ENCODE peak calls at places on chromosomes 2 and 18, in five cellular contexts. One of them, this sample, is unnamed.

GRCh38 chr2:69082430-69082997 is 69.5 kb downstream of the ANTXR1 start:
- DNase-seq in HepG2: peak
- DNase-seq in K562: no peak
- DNase-seq in HCT116: no peak
- DNase-seq in SK-N-SH: no peak
- DNase-seq in this sample: peak

GRCh38 chr2:71082402-71083252 is 14.2 kb downstream of the NAGK start:
- DNase-seq in HepG2: no peak
- DNase-seq in K562: no peak
- DNase-seq in HCT116: no peak
- DNase-seq in SK-N-SH: no peak
- DNase-seq in this sample: no peak

GRCh38 chr2:37829202-37829601 is 95.9 kb upstream of the RMDN2 start:
- DNase-seq in HepG2: no peak
- DNase-seq in K562: no peak
- DNase-seq in HCT116: no peak
- DNase-seq in SK-N-SH: no peak
- DNase-seq in this sample: no peak

GRCh38 chr2:85873679-85874078 is 15.1 kb downstream of the ST3GAL5 start:
- DNase-seq in HepG2: no peak
- DNase-seq in K562: peak
- DNase-seq in HCT116: no peak
- DNase-seq in SK-N-SH: peak
- DNase-seq in this sample: no peak

GRCh38 chr2:74502720-74503505 is 3.5 kb upstream of the LBX2 start:
- DNase-seq in HepG2: peak
- DNase-seq in K562: peak
- DNase-seq in HCT116: peak
- DNase-seq in SK-N-SH: peak
- DNase-seq in this sample: no peak

GRCh38 chr2:217941886-217942728 is 60.7 kb downstream of the TNS1 start:
- DNase-seq in HepG2: no peak
- DNase-seq in K562: no peak
- DNase-seq in HCT116: no peak
- DNase-seq in SK-N-SH: no peak
- DNase-seq in this sample: no peak

GRCh38 chr2:45951025-45951737 is 299.7 kb downstream of the PRKCE start:
- DNase-seq in HepG2: no peak
- DNase-seq in K562: no peak
- DNase-seq in HCT116: no peak
- DNase-seq in SK-N-SH: no peak
- DNase-seq in this sample: no peak

GRCh38 chr2:31694444-31694843 is 113.7 kb upstream of the SRD5A2 start:
- DNase-seq in HepG2: peak
- DNase-seq in K562: peak
- DNase-seq in HCT116: peak
- DNase-seq in SK-N-SH: peak
- DNase-seq in this sample: peak

GRCh38 chr2:163732718-163733117 is 3.1 kb downstream of the FIGN start:
- DNase-seq in HepG2: no peak
- DNase-seq in K562: no peak
- DNase-seq in HCT116: no peak
- DNase-seq in SK-N-SH: no peak
- DNase-seq in this sample: peak

GRCh38 chr2:109242654-109243331 is 113.8 kb downstream of the SH3RF3 start:
- DNase-seq in HepG2: no peak
- DNase-seq in K562: no peak
- DNase-seq in HCT116: no peak
- DNase-seq in SK-N-SH: no peak
- DNase-seq in this sample: no peak

GRCh38 chr2:169035887-169036286 is 4.8 kb upstream of the ABCB11 start:
- DNase-seq in HepG2: no peak
- DNase-seq in K562: no peak
- DNase-seq in HCT116: no peak
- DNase-seq in SK-N-SH: no peak
- DNase-seq in this sample: no peak

GRCh38 chr2:145593991-145594702 is 1074.2 kb upstream of the ZEB2 start:
- DNase-seq in HepG2: no peak
- DNase-seq in K562: peak
- DNase-seq in HCT116: no peak
- DNase-seq in SK-N-SH: no peak
- DNase-seq in this sample: peak

GRCh38 chr2:8234757-8235374 is 447.0 kb upstream of the ID2 start:
- DNase-seq in HepG2: no peak
- DNase-seq in K562: no peak
- DNase-seq in HCT116: no peak
- DNase-seq in SK-N-SH: no peak
- DNase-seq in this sample: no peak

GRCh38 chr2:233464531-233465240 is 101.9 kb downstream of the USP40 start:
- DNase-seq in HepG2: no peak
- DNase-seq in K562: no peak
- DNase-seq in HCT116: no peak
- DNase-seq in SK-N-SH: no peak
- DNase-seq in this sample: no peak

GRCh38 chr2:214127178-214127970 is 283.5 kb upstream of the VWC2L start:
- DNase-seq in HepG2: no peak
- DNase-seq in K562: no peak
- DNase-seq in HCT116: no peak
- DNase-seq in SK-N-SH: no peak
- DNase-seq in this sample: no peak

GRCh38 chr2:102337012-102337411 is 18.6 kb upstream of the IL18R1 start:
- DNase-seq in HepG2: no peak
- DNase-seq in K562: no peak
- DNase-seq in HCT116: no peak
- DNase-seq in SK-N-SH: no peak
- DNase-seq in this sample: no peak

GRCh38 chr2:216416571-216417307 is 4.5 kb downstream of the SMARCAL1 start:
- DNase-seq in HepG2: no peak
- DNase-seq in K562: peak
- DNase-seq in HCT116: no peak
- DNase-seq in SK-N-SH: no peak
- DNase-seq in this sample: no peak

GRCh38 chr18:45589559-45590041 is 25.7 kb upstream of the SLC14A2 start:
- DNase-seq in HepG2: no peak
- DNase-seq in K562: no peak
- DNase-seq in HCT116: no peak
- DNase-seq in SK-N-SH: peak
- DNase-seq in this sample: no peak

GRCh38 chr18:27785815-27786537 is 391.0 kb downstream of the CDH2 start:
- DNase-seq in HepG2: no peak
- DNase-seq in K562: no peak
- DNase-seq in HCT116: no peak
- DNase-seq in SK-N-SH: no peak
- DNase-seq in this sample: no peak

GRCh38 chr2:95076705-95077520 is 44.7 kb downstream of the MRPS5 start:
- DNase-seq in HepG2: peak
- DNase-seq in K562: peak
- DNase-seq in HCT116: peak
- DNase-seq in SK-N-SH: peak
- DNase-seq in this sample: peak

GRCh38 chr2:120577896-120578295 is 157.8 kb upstream of the GLI2 start:
- DNase-seq in HepG2: no peak
- DNase-seq in K562: no peak
- DNase-seq in HCT116: no peak
- DNase-seq in SK-N-SH: no peak
- DNase-seq in this sample: no peak

GRCh38 chr2:237295889-237296480 is 118.0 kb downstream of the COL6A3 start:
- DNase-seq in HepG2: no peak
- DNase-seq in K562: no peak
- DNase-seq in HCT116: no peak
- DNase-seq in SK-N-SH: no peak
- DNase-seq in this sample: no peak

GRCh38 chr2:141778315-141778835 is 352.4 kb downstream of the LRP1B start:
- DNase-seq in HepG2: no peak
- DNase-seq in K562: no peak
- DNase-seq in HCT116: no peak
- DNase-seq in SK-N-SH: no peak
- DNase-seq in this sample: no peak

GRCh38 chr2:46632349-46632748 is 153.0 kb downstream of the TMEM247 start:
- DNase-seq in HepG2: peak
- DNase-seq in K562: peak
- DNase-seq in HCT116: peak
- DNase-seq in SK-N-SH: peak
- DNase-seq in this sample: no peak

GRCh38 chr2:215022418-215022817 is 116.0 kb downstream of the ABCA12 start:
- DNase-seq in HepG2: no peak
- DNase-seq in K562: no peak
- DNase-seq in HCT116: no peak
- DNase-seq in SK-N-SH: no peak
- DNase-seq in this sample: no peak

GRCh38 chr18:28086530-28087172 is 90.3 kb downstream of the CDH2 start:
- DNase-seq in HepG2: peak
- DNase-seq in K562: no peak
- DNase-seq in HCT116: no peak
- DNase-seq in SK-N-SH: no peak
- DNase-seq in this sample: no peak

GRCh38 chr2:207135340-207135739 is 30.4 kb downstream of the KLF7 start:
- DNase-seq in HepG2: no peak
- DNase-seq in K562: no peak
- DNase-seq in HCT116: no peak
- DNase-seq in SK-N-SH: no peak
- DNase-seq in this sample: no peak

GRCh38 chr2:54979645-54980044 is 70.6 kb downstream of the RTN4 start:
- DNase-seq in HepG2: no peak
- DNase-seq in K562: no peak
- DNase-seq in HCT116: no peak
- DNase-seq in SK-N-SH: no peak
- DNase-seq in this sample: peak

GRCh38 chr2:103959174-103960125 is 894.5 kb upstream of the POU3F3 start:
- DNase-seq in HepG2: peak
- DNase-seq in K562: peak
- DNase-seq in HCT116: no peak
- DNase-seq in SK-N-SH: peak
- DNase-seq in this sample: peak

GRCh38 chr2:86747708-86748627 is 27.9 kb downstream of the RMND5A start:
- DNase-seq in HepG2: peak
- DNase-seq in K562: peak
- DNase-seq in HCT116: peak
- DNase-seq in SK-N-SH: no peak
- DNase-seq in this sample: peak

GRCh38 chr18:79404567-79404910 is 8.8 kb downstream of the NFATC1 start:
- DNase-seq in HepG2: no peak
- DNase-seq in K562: peak
- DNase-seq in HCT116: no peak
- DNase-seq in SK-N-SH: no peak
- DNase-seq in this sample: no peak

GRCh38 chr18:13612111-13612997 is 114.0 kb downstream of the FAM210A start:
- DNase-seq in HepG2: no peak
- DNase-seq in K562: no peak
- DNase-seq in HCT116: no peak
- DNase-seq in SK-N-SH: peak
- DNase-seq in this sample: no peak
- TF ChIP-seq JUND in HepG2: no peak
- TF ChIP-seq JUND in K562: no peak
- TF ChIP-seq JUND in HCT116: no peak
- TF ChIP-seq JUND in SK-N-SH: no peak
- TF ChIP-seq JUND in this sample: no peak

GRCh38 chr2:467543-467891 is 179.6 kb upstream of the ALKAL2 start:
- DNase-seq in HepG2: no peak
- DNase-seq in K562: no peak
- DNase-seq in HCT116: no peak
- DNase-seq in SK-N-SH: no peak
- DNase-seq in this sample: no peak

GRCh38 chr2:468631-469310 is 180.9 kb upstream of the ALKAL2 start:
- DNase-seq in HepG2: no peak
- DNase-seq in K562: no peak
- DNase-seq in HCT116: no peak
- DNase-seq in SK-N-SH: peak
- DNase-seq in this sample: no peak

GRCh38 chr2:467101-467500 is 179.2 kb upstream of the ALKAL2 start:
- DNase-seq in HepG2: no peak
- DNase-seq in K562: no peak
- DNase-seq in HCT116: no peak
- DNase-seq in SK-N-SH: peak
- DNase-seq in this sample: no peak

GRCh38 chr2:469521-469920 is 181.6 kb upstream of the ALKAL2 start:
- DNase-seq in HepG2: no peak
- DNase-seq in K562: no peak
- DNase-seq in HCT116: no peak
- DNase-seq in SK-N-SH: no peak
- DNase-seq in this sample: no peak

GRCh38 chr2:467892-468630 is 180.2 kb upstream of the ALKAL2 start:
- DNase-seq in HepG2: no peak
- DNase-seq in K562: no peak
- DNase-seq in HCT116: no peak
- DNase-seq in SK-N-SH: peak
- DNase-seq in this sample: no peak
- TF ChIP-seq JUND in HepG2: no peak
- TF ChIP-seq JUND in K562: no peak
- TF ChIP-seq JUND in HCT116: no peak
- TF ChIP-seq JUND in SK-N-SH: no peak
- TF ChIP-seq JUND in this sample: no peak

GRCh38 chr18:51540562-51540961 is 343.1 kb upstream of the MEX3C start:
- DNase-seq in HepG2: no peak
- DNase-seq in K562: no peak
- DNase-seq in HCT116: no peak
- DNase-seq in SK-N-SH: no peak
- DNase-seq in this sample: no peak

GRCh38 chr18:51541230-51541629 is 343.7 kb upstream of the MEX3C start:
- DNase-seq in HepG2: no peak
- DNase-seq in K562: no peak
- DNase-seq in HCT116: no peak
- DNase-seq in SK-N-SH: no peak
- DNase-seq in this sample: no peak

GRCh38 chr18:51531496-51531895 is 334.0 kb upstream of the MEX3C start:
- DNase-seq in HepG2: no peak
- DNase-seq in K562: no peak
- DNase-seq in HCT116: no peak
- DNase-seq in SK-N-SH: no peak
- DNase-seq in this sample: peak

DNA sequence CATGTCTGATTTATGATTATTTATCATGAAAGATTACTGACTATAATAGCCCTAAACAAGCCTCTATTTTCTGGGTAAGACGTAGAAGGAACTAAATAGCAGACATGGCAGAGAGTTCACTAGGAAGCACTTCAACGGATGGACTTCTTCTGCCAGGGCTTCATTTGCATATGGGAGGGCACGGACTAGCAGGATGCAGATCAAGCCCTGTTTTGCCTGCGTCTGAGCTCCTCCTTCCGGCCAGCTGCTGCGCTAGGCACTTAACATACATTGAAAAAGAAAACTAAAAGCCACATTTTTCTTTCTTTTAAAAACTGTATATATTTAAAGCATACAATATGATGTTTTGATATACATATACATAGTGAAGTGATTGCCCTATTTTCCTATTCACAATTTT is 340.0 kb upstream of the MEX3C start:
- DNase-seq in HepG2: no peak
- DNase-seq in K562: peak
- DNase-seq in HCT116: no peak
- DNase-seq in SK-N-SH: peak
- DNase-seq in this sample: peak
- TF ChIP-seq JUND in HepG2: no peak
- TF ChIP-seq JUND in K562: no peak
- TF ChIP-seq JUND in HCT116: no peak
- TF ChIP-seq JUND in SK-N-SH: no peak
- TF ChIP-seq JUND in this sample: no peak

GRCh38 chr2:28128281-28128950 is 237.9 kb downstream of the BABAM2 start:
- DNase-seq in HepG2: no peak
- DNase-seq in K562: no peak
- DNase-seq in HCT116: no peak
- DNase-seq in SK-N-SH: no peak
- DNase-seq in this sample: no peak
- TF ChIP-seq JUND in HepG2: no peak
- TF ChIP-seq JUND in K562: no peak
- TF ChIP-seq JUND in HCT116: no peak
- TF ChIP-seq JUND in SK-N-SH: peak
- TF ChIP-seq JUND in this sample: no peak

This sample was measured in T47D.